ENCODE peak calls at places on chromosome 11, in four cellular contexts. J is Right ventricle myocardium superior, V is H54, T is SW 1271. R is an unnamed sample.

GRCh38 chr11:5524756-5525155 is 8.3 kb upstream of the UBQLNL start:
- DNase-seq in J (no peak), V (no peak), T (no peak), R (no peak)

GRCh38 chr11:121930004-121930965 is 185.7 kb downstream of the BLID start:
- DNase-seq in J (no peak), V (no peak), T (no peak), R (peak; percentile 55)

GRCh38 chr11:80365315-80365714 is 924.5 kb upstream of the TENM4 start:
- DNase-seq in J (no peak), V (no peak), T (no peak), R (no peak)

GRCh38 chr11:18748766-18749375 is 22.9 kb upstream of the IGSF22 start:
- DNase-seq in J (no peak), V (peak; percentile 17), T (no peak), R (no peak)

GRCh38 chr11:27934830-27935145 is 173.2 kb downstream of the KIF18A start:
- DNase-seq in J (no peak), V (peak; percentile 54), T (peak; percentile 68), R (no peak)

GRCh38 chr11:128181090-128181485 is 406.3 kb downstream of the ETS1 start:
- DNase-seq in J (no peak), V (no peak), T (no peak), R (no peak)

GRCh38 chr11:70717961-70718595 is 319.7 kb downstream of the CTTN start:
- DNase-seq in J (no peak), V (no peak), T (no peak), R (peak; percentile 25)

GRCh38 chr11:48088682-48089050 is 108.3 kb downstream of the PTPRJ start:
- DNase-seq in J (no peak), V (no peak), T (no peak), R (no peak)

GRCh38 chr11:117497206-117497951 is 169.7 kb downstream of the CEP164 start:
- DNase-seq in J (no peak), V (no peak), T (no peak), R (no peak)

GRCh38 chr11:58780578-58780977 is 48.8 kb upstream of the GLYAT start:
- DNase-seq in J (no peak), V (no peak), T (no peak), R (no peak)

GRCh38 chr11:102669664-102670063 is 35.9 kb downstream of the MMP27 start:
- DNase-seq in J (no peak), V (no peak), T (no peak), R (no peak)

GRCh38 chr11:29306527-29306926 is 710.3 kb downstream of the KCNA4 start:
- DNase-seq in J (no peak), V (no peak), T (no peak), R (no peak)

GRCh38 chr11:112513936-112514716 is 253.5 kb upstream of the PLET1 start:
- DNase-seq in J (no peak), V (no peak), T (no peak), R (no peak)

GRCh38 chr11:35641206-35641885 is 21.2 kb upstream of the TRIM44 start:
- DNase-seq in J (no peak), V (no peak), T (no peak), R (no peak)

GRCh38 chr11:58442136-58442535 is at the start of gene OR5B12:
- DNase-seq in J (no peak), V (no peak), T (no peak), R (no peak)

GRCh38 chr11:119206512-119207299 is 567 bp downstream of the CBL start:
- DNase-seq in J (peak; percentile 71), V (peak; percentile 28), T (no peak), R (peak; percentile 83)

R was measured in lower lobe of right lung.